ENCODE peak calls at places on chromosomes 11 and 22, in four cellular contexts. One of them, this sample, is unnamed.

GRCh38 chr11:61315260-61315659 is 17.6 kb downstream of the DDB1 start:
- DNase-seq in stimulated activated naive CD8-positive, alpha-beta T cell treated with anti-CD3 and anti-CD28 coated beads, Interleukin-15, Interleukin-2, amounts not matched to agents 100 U/mL and 50 U/mL, for 24 hours: no peak
- DNase-seq in EL: no peak
- DNase-seq in activated gamma-delta T cell treated with anti-CD3 and anti-CD28 coated beads, Interleukin-2, amount 50 U/mL, for 16 hours: no peak
- DNase-seq in this sample: no peak

GRCh38 chr11:11247576-11247975 is 105.5 kb downstream of the CSNK2A3 start:
- DNase-seq in stimulated activated naive CD8-positive, alpha-beta T cell treated with anti-CD3 and anti-CD28 coated beads, Interleukin-15, Interleukin-2, amounts not matched to agents 100 U/mL and 50 U/mL, for 24 hours: no peak
- DNase-seq in EL: no peak
- DNase-seq in activated gamma-delta T cell treated with anti-CD3 and anti-CD28 coated beads, Interleukin-2, amount 50 U/mL, for 16 hours: no peak
- DNase-seq in this sample: no peak

GRCh38 chr22:36298601-36299000 is 45.7 kb downstream of the APOL1 start:
- DNase-seq in stimulated activated naive CD8-positive, alpha-beta T cell treated with anti-CD3 and anti-CD28 coated beads, Interleukin-15, Interleukin-2, amounts not matched to agents 100 U/mL and 50 U/mL, for 24 hours: no peak
- DNase-seq in EL: no peak
- DNase-seq in activated gamma-delta T cell treated with anti-CD3 and anti-CD28 coated beads, Interleukin-2, amount 50 U/mL, for 16 hours: no peak
- DNase-seq in this sample: no peak

GRCh38 chr11:120331301-120331966 is 4.8 kb upstream of the ARHGEF12 start:
- DNase-seq in stimulated activated naive CD8-positive, alpha-beta T cell treated with anti-CD3 and anti-CD28 coated beads, Interleukin-15, Interleukin-2, amounts not matched to agents 100 U/mL and 50 U/mL, for 24 hours: no peak
- DNase-seq in EL: peak; percentile 95
- DNase-seq in activated gamma-delta T cell treated with anti-CD3 and anti-CD28 coated beads, Interleukin-2, amount 50 U/mL, for 16 hours: no peak
- DNase-seq in this sample: no peak

GRCh38 chr22:36294293-36294620 is 41.3 kb downstream of the APOL1 start:
- DNase-seq in stimulated activated naive CD8-positive, alpha-beta T cell treated with anti-CD3 and anti-CD28 coated beads, Interleukin-15, Interleukin-2, amounts not matched to agents 100 U/mL and 50 U/mL, for 24 hours: no peak
- DNase-seq in EL: no peak
- DNase-seq in activated gamma-delta T cell treated with anti-CD3 and anti-CD28 coated beads, Interleukin-2, amount 50 U/mL, for 16 hours: no peak
- DNase-seq in this sample: no peak

GRCh38 chr11:27795955-27796861 is 96.0 kb upstream of the BDNF start:
- DNase-seq in stimulated activated naive CD8-positive, alpha-beta T cell treated with anti-CD3 and anti-CD28 coated beads, Interleukin-15, Interleukin-2, amounts not matched to agents 100 U/mL and 50 U/mL, for 24 hours: no peak
- DNase-seq in EL: no peak
- DNase-seq in activated gamma-delta T cell treated with anti-CD3 and anti-CD28 coated beads, Interleukin-2, amount 50 U/mL, for 16 hours: no peak
- DNase-seq in this sample: no peak

GRCh38 chr22:47781024-47781423 is 1018.6 kb downstream of the TBC1D22A start:
- DNase-seq in stimulated activated naive CD8-positive, alpha-beta T cell treated with anti-CD3 and anti-CD28 coated beads, Interleukin-15, Interleukin-2, amounts not matched to agents 100 U/mL and 50 U/mL, for 24 hours: no peak
- DNase-seq in EL: no peak
- DNase-seq in activated gamma-delta T cell treated with anti-CD3 and anti-CD28 coated beads, Interleukin-2, amount 50 U/mL, for 16 hours: no peak
- DNase-seq in this sample: no peak

GRCh38 chr22:37024339-37025157 is 5.0 kb downstream of the MPST start:
- DNase-seq in stimulated activated naive CD8-positive, alpha-beta T cell treated with anti-CD3 and anti-CD28 coated beads, Interleukin-15, Interleukin-2, amounts not matched to agents 100 U/mL and 50 U/mL, for 24 hours: no peak
- DNase-seq in EL: no peak
- DNase-seq in activated gamma-delta T cell treated with anti-CD3 and anti-CD28 coated beads, Interleukin-2, amount 50 U/mL, for 16 hours: no peak
- DNase-seq in this sample: no peak

GRCh38 chr11:36122715-36123114 is 166.5 kb downstream of the COMMD9 start:
- DNase-seq in stimulated activated naive CD8-positive, alpha-beta T cell treated with anti-CD3 and anti-CD28 coated beads, Interleukin-15, Interleukin-2, amounts not matched to agents 100 U/mL and 50 U/mL, for 24 hours: no peak
- DNase-seq in EL: peak; percentile 33
- DNase-seq in activated gamma-delta T cell treated with anti-CD3 and anti-CD28 coated beads, Interleukin-2, amount 50 U/mL, for 16 hours: no peak
- DNase-seq in this sample: no peak

GRCh38 chr11:22078063-22078462 is 114.8 kb upstream of the ANO5 start:
- DNase-seq in stimulated activated naive CD8-positive, alpha-beta T cell treated with anti-CD3 and anti-CD28 coated beads, Interleukin-15, Interleukin-2, amounts not matched to agents 100 U/mL and 50 U/mL, for 24 hours: no peak
- DNase-seq in EL: no peak
- DNase-seq in activated gamma-delta T cell treated with anti-CD3 and anti-CD28 coated beads, Interleukin-2, amount 50 U/mL, for 16 hours: no peak
- DNase-seq in this sample: no peak

GRCh38 chr11:72953631-72954030 is 139.4 kb downstream of the ATG16L2 start:
- DNase-seq in stimulated activated naive CD8-positive, alpha-beta T cell treated with anti-CD3 and anti-CD28 coated beads, Interleukin-15, Interleukin-2, amounts not matched to agents 100 U/mL and 50 U/mL, for 24 hours: no peak
- DNase-seq in EL: no peak
- DNase-seq in activated gamma-delta T cell treated with anti-CD3 and anti-CD28 coated beads, Interleukin-2, amount 50 U/mL, for 16 hours: no peak
- DNase-seq in this sample: no peak

GRCh38 chr11:69553416-69554357 is 72.2 kb downstream of the LINC01488 start:
- DNase-seq in stimulated activated naive CD8-positive, alpha-beta T cell treated with anti-CD3 and anti-CD28 coated beads, Interleukin-15, Interleukin-2, amounts not matched to agents 100 U/mL and 50 U/mL, for 24 hours: no peak
- DNase-seq in EL: no peak
- DNase-seq in activated gamma-delta T cell treated with anti-CD3 and anti-CD28 coated beads, Interleukin-2, amount 50 U/mL, for 16 hours: no peak
- DNase-seq in this sample: no peak

GRCh38 chr22:32698926-32699619 is 102.4 kb upstream of the TIMP3 start:
- DNase-seq in stimulated activated naive CD8-positive, alpha-beta T cell treated with anti-CD3 and anti-CD28 coated beads, Interleukin-15, Interleukin-2, amounts not matched to agents 100 U/mL and 50 U/mL, for 24 hours: no peak
- DNase-seq in EL: no peak
- DNase-seq in activated gamma-delta T cell treated with anti-CD3 and anti-CD28 coated beads, Interleukin-2, amount 50 U/mL, for 16 hours: no peak
- DNase-seq in this sample: no peak

GRCh38 chr11:68798221-68798813 is 43.4 kb downstream of the CPT1A start:
- DNase-seq in stimulated activated naive CD8-positive, alpha-beta T cell treated with anti-CD3 and anti-CD28 coated beads, Interleukin-15, Interleukin-2, amounts not matched to agents 100 U/mL and 50 U/mL, for 24 hours: peak; percentile 65
- DNase-seq in EL: peak; percentile 15
- DNase-seq in activated gamma-delta T cell treated with anti-CD3 and anti-CD28 coated beads, Interleukin-2, amount 50 U/mL, for 16 hours: peak; percentile 11
- DNase-seq in this sample: peak; percentile 81

GRCh38 chr11:63769044-63769718 is 606 bp upstream of the ZFTA start:
- DNase-seq in stimulated activated naive CD8-positive, alpha-beta T cell treated with anti-CD3 and anti-CD28 coated beads, Interleukin-15, Interleukin-2, amounts not matched to agents 100 U/mL and 50 U/mL, for 24 hours: peak; percentile 45
- DNase-seq in EL: peak; percentile 51
- DNase-seq in activated gamma-delta T cell treated with anti-CD3 and anti-CD28 coated beads, Interleukin-2, amount 50 U/mL, for 16 hours: no peak
- DNase-seq in this sample: peak; percentile 69

GRCh38 chr11:1226226-1226961 is 3.5 kb downstream of the MUC5B start:
- DNase-seq in stimulated activated naive CD8-positive, alpha-beta T cell treated with anti-CD3 and anti-CD28 coated beads, Interleukin-15, Interleukin-2, amounts not matched to agents 100 U/mL and 50 U/mL, for 24 hours: no peak
- DNase-seq in EL: no peak
- DNase-seq in activated gamma-delta T cell treated with anti-CD3 and anti-CD28 coated beads, Interleukin-2, amount 50 U/mL, for 16 hours: no peak
- DNase-seq in this sample: no peak

GRCh38 chr22:45212992-45213751 is 27.5 kb downstream of the KIAA0930 start:
- DNase-seq in stimulated activated naive CD8-positive, alpha-beta T cell treated with anti-CD3 and anti-CD28 coated beads, Interleukin-15, Interleukin-2, amounts not matched to agents 100 U/mL and 50 U/mL, for 24 hours: no peak
- DNase-seq in EL: peak; percentile 70
- DNase-seq in activated gamma-delta T cell treated with anti-CD3 and anti-CD28 coated beads, Interleukin-2, amount 50 U/mL, for 16 hours: no peak
- DNase-seq in this sample: no peak

GRCh38 chr22:44995282-44995597 is 14.6 kb downstream of the PHF21B start:
- DNase-seq in stimulated activated naive CD8-positive, alpha-beta T cell treated with anti-CD3 and anti-CD28 coated beads, Interleukin-15, Interleukin-2, amounts not matched to agents 100 U/mL and 50 U/mL, for 24 hours: no peak
- DNase-seq in EL: no peak
- DNase-seq in activated gamma-delta T cell treated with anti-CD3 and anti-CD28 coated beads, Interleukin-2, amount 50 U/mL, for 16 hours: no peak
- DNase-seq in this sample: no peak

GRCh38 chr11:92225206-92225562 is 566 bp downstream of the FAT3 start:
- DNase-seq in stimulated activated naive CD8-positive, alpha-beta T cell treated with anti-CD3 and anti-CD28 coated beads, Interleukin-15, Interleukin-2, amounts not matched to agents 100 U/mL and 50 U/mL, for 24 hours: no peak
- DNase-seq in EL: peak; percentile 30
- DNase-seq in activated gamma-delta T cell treated with anti-CD3 and anti-CD28 coated beads, Interleukin-2, amount 50 U/mL, for 16 hours: no peak
- DNase-seq in this sample: no peak

GRCh38 chr11:122275513-122275912 is 159.5 kb upstream of the BLID start:
- DNase-seq in stimulated activated naive CD8-positive, alpha-beta T cell treated with anti-CD3 and anti-CD28 coated beads, Interleukin-15, Interleukin-2, amounts not matched to agents 100 U/mL and 50 U/mL, for 24 hours: no peak
- DNase-seq in EL: no peak
- DNase-seq in activated gamma-delta T cell treated with anti-CD3 and anti-CD28 coated beads, Interleukin-2, amount 50 U/mL, for 16 hours: no peak
- DNase-seq in this sample: no peak

GRCh38 chr11:108732395-108732794 is 67.5 kb downstream of the DDX10 start:
- DNase-seq in stimulated activated naive CD8-positive, alpha-beta T cell treated with anti-CD3 and anti-CD28 coated beads, Interleukin-15, Interleukin-2, amounts not matched to agents 100 U/mL and 50 U/mL, for 24 hours: no peak
- DNase-seq in EL: no peak
- DNase-seq in activated gamma-delta T cell treated with anti-CD3 and anti-CD28 coated beads, Interleukin-2, amount 50 U/mL, for 16 hours: no peak
- DNase-seq in this sample: no peak

GRCh38 chr11:66985508-66986177 is 10.5 kb downstream of the C11orf86 start:
- DNase-seq in stimulated activated naive CD8-positive, alpha-beta T cell treated with anti-CD3 and anti-CD28 coated beads, Interleukin-15, Interleukin-2, amounts not matched to agents 100 U/mL and 50 U/mL, for 24 hours: no peak
- DNase-seq in EL: no peak
- DNase-seq in activated gamma-delta T cell treated with anti-CD3 and anti-CD28 coated beads, Interleukin-2, amount 50 U/mL, for 16 hours: no peak
- DNase-seq in this sample: no peak

GRCh38 chr11:7941608-7942007 is at the start of gene OR10A3:
- DNase-seq in stimulated activated naive CD8-positive, alpha-beta T cell treated with anti-CD3 and anti-CD28 coated beads, Interleukin-15, Interleukin-2, amounts not matched to agents 100 U/mL and 50 U/mL, for 24 hours: no peak
- DNase-seq in EL: no peak
- DNase-seq in activated gamma-delta T cell treated with anti-CD3 and anti-CD28 coated beads, Interleukin-2, amount 50 U/mL, for 16 hours: no peak
- DNase-seq in this sample: no peak

GRCh38 chr11:36239636-36240035 is 49.6 kb downstream of the COMMD9 start:
- DNase-seq in stimulated activated naive CD8-positive, alpha-beta T cell treated with anti-CD3 and anti-CD28 coated beads, Interleukin-15, Interleukin-2, amounts not matched to agents 100 U/mL and 50 U/mL, for 24 hours: no peak
- DNase-seq in EL: no peak
- DNase-seq in activated gamma-delta T cell treated with anti-CD3 and anti-CD28 coated beads, Interleukin-2, amount 50 U/mL, for 16 hours: no peak
- DNase-seq in this sample: no peak

GRCh38 chr11:60842688-60843605 is 1.0 kb downstream of the CCDC86 start:
- DNase-seq in stimulated activated naive CD8-positive, alpha-beta T cell treated with anti-CD3 and anti-CD28 coated beads, Interleukin-15, Interleukin-2, amounts not matched to agents 100 U/mL and 50 U/mL, for 24 hours: no peak
- DNase-seq in EL: no peak
- DNase-seq in activated gamma-delta T cell treated with anti-CD3 and anti-CD28 coated beads, Interleukin-2, amount 50 U/mL, for 16 hours: no peak
- DNase-seq in this sample: no peak

GRCh38 chr11:62539238-62539925 is 7.2 kb downstream of the AHNAK start:
- DNase-seq in stimulated activated naive CD8-positive, alpha-beta T cell treated with anti-CD3 and anti-CD28 coated beads, Interleukin-15, Interleukin-2, amounts not matched to agents 100 U/mL and 50 U/mL, for 24 hours: peak; percentile 71
- DNase-seq in EL: peak; percentile 94
- DNase-seq in activated gamma-delta T cell treated with anti-CD3 and anti-CD28 coated beads, Interleukin-2, amount 50 U/mL, for 16 hours: no peak
- DNase-seq in this sample: peak; percentile 75

GRCh38 chr11:1978865-1979473 is 18.7 kb downstream of the H19 start:
- DNase-seq in stimulated activated naive CD8-positive, alpha-beta T cell treated with anti-CD3 and anti-CD28 coated beads, Interleukin-15, Interleukin-2, amounts not matched to agents 100 U/mL and 50 U/mL, for 24 hours: no peak
- DNase-seq in EL: no peak
- DNase-seq in activated gamma-delta T cell treated with anti-CD3 and anti-CD28 coated beads, Interleukin-2, amount 50 U/mL, for 16 hours: no peak
- DNase-seq in this sample: no peak

GRCh38 chr11:90204832-90205646 is 17.8 kb downstream of the CHORDC1 start:
- DNase-seq in stimulated activated naive CD8-positive, alpha-beta T cell treated with anti-CD3 and anti-CD28 coated beads, Interleukin-15, Interleukin-2, amounts not matched to agents 100 U/mL and 50 U/mL, for 24 hours: no peak
- DNase-seq in EL: peak; percentile 53
- DNase-seq in activated gamma-delta T cell treated with anti-CD3 and anti-CD28 coated beads, Interleukin-2, amount 50 U/mL, for 16 hours: no peak
- DNase-seq in this sample: no peak

This sample was measured in activated CD8-positive, alpha-beta memory T cell treated with anti-CD3 and anti-CD28 coated beads, Interleukin-2, amount 50 U/mL, for 48 hours.